ENCODE peak calls at places on chromosomes 16 and 17, in nine cellular contexts. J, T, D, K, Q, M, G, W and R are unnamed samples.

GRCh38 chr17:7021993-7022778 is 664 bp upstream of the BCL6B start:
- DNase-seq in M (peak; percentile 81), D (peak; percentile 92), T (peak; percentile 97), W (peak; percentile 91), K (peak; percentile 72), G (peak; percentile 78), Q (peak; percentile 85), J (peak; percentile 78), R (peak; percentile 88)

GRCh38 chr16:87507351-87508069 is 14.7 kb upstream of the ZCCHC14 start:
- DNase-seq in T (peak; percentile 26), M (no peak), W (no peak), K (no peak), J (no peak), Q (no peak), D (no peak), G (no peak), R (no peak)

GRCh38 chr17:44211281-44212265 is 7.9 kb downstream of the UBTF start:
- DNase-seq in G (no peak), T (no peak), M (no peak), K (no peak), D (no peak), Q (no peak), J (no peak), W (no peak), R (no peak)

GRCh38 chr16:52494145-52494544 is 52.8 kb downstream of the TOX3 start:
- DNase-seq in T (no peak), W (no peak), K (no peak), J (no peak), Q (no peak), G (no peak), D (no peak), M (no peak), R (no peak)

GRCh38 chr17:48259710-48260291 is 152.2 kb downstream of the SNX11 start:
- DNase-seq in D (no peak), W (no peak), J (no peak), K (no peak), Q (no peak), T (peak; percentile 62), G (peak; percentile 87), M (no peak), R (peak; percentile 26)

GRCh38 chr16:70681382-70682238 is 4.2 kb downstream of the MTSS2 start:
- DNase-seq in Q (peak; percentile 63), M (no peak), D (peak; percentile 51), K (no peak), G (no peak), J (no peak), T (no peak), W (no peak), R (no peak)

GRCh38 chr17:81991684-81992513 is 14.5 kb downstream of the ASPSCR1 start:
- DNase-seq in K (peak; percentile 93), J (peak; percentile 83), W (peak; percentile 87), D (peak; percentile 82), M (peak; percentile 96), T (peak; percentile 36), Q (peak; percentile 94), G (peak; percentile 50), R (peak; percentile 56)

GRCh38 chr16:87709677-87710076 is 56.1 kb downstream of the KLHDC4 start:
- DNase-seq in T (no peak), M (no peak), G (no peak), Q (no peak), D (no peak), K (no peak), W (no peak), J (no peak), R (no peak)

DNA sequence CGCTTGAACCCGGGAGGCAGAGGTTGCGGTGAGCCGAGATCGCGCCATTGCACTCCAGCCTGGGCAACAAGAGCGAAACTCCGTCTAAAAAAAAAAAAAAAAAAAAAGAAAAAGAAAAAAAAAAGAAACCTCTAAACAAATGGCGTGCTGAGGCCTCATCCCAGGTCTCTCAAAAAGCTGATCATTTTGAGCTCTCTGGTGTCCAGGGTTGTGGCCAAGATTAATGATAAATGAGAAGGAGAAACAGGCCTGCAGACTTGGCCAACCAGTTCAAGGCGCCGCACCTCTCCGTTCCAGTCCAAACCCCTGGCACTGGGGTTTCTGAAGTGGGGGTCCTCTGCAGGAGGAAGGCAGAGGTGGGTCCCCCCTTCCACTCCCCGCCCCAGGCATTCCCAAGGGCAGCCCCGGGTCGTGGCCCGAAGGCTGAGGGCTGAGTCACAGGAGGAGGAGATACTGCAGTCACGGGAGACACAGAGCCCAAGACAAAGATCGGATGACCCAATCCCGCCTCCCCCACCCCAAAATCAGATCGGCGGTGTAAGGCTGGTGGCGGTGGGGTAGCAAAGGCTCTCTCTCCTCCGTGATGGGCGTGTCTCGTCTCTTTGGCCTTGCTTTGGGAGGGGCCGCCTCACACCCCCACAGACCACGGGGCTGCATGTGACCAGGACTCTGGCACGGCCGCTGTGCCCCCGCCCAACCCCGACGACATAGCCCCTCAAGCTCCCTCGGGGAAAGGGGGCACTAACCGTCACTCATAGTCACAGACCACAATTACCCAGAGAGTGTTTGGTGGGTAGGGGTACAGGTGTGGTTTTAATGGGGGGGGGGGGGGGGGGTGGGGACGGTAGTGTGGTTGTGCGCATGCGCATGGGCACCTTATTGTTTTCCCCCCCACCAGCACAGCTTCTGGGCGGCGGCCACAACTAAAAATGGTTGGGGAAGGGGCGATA is 1.1 kb downstream of the VAT1 start:
- DNase-seq in T (peak; percentile 72), J (peak; percentile 78), M (peak; percentile 64), D (peak; percentile 82), Q (peak; percentile 68), K (peak; percentile 73), W (peak; percentile 93), G (peak; percentile 70), R (peak; percentile 78)
- TF ChIP-seq POLR2A in T (peak; percentile 55), J (peak; percentile 39), M (peak; percentile 18), D (peak; percentile 27), Q (no peak), K (no peak), W (no peak), G (peak; percentile 21), R (peak; percentile 16)

DNA sequence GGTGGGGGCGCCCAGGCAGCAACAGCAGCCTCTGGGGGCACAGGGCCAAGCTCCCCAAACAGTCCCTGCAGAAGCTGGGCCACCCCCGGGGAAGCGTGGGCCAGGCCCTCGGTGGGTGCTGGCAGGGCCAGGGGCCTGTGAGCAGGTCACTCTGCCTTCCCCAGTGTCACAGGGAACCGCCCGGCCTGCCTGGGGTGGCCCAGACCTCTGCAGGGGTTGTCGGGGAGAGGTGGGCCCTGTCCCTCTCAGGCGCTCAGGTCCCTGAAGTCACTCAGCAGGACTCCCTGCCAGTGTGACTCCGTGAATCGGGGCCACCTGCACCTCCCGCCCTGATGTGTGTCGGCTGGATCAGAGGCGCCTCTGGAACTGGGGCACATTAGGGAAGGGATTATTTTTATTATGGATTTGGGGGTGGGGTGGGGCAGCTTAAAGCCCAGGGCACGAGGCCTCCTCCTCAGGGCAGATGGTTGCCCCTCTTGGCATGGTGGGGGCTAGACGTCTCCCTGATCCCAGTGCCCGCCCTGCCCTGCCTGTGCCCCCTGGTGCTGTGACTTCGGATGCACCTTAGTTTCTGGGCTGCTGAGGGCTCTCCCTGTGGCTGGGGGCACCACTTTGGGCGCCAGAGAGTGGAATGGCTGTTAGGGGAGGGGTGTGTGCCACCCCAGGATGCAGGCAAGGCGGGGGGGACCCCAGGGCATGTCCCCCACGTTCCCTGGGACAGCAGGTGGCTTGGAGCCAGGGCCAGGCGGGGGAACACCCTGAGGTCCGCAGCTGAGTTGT is 1.2 kb upstream of the GNG13 start:
- DNase-seq in G (no peak), Q (no peak), W (no peak), M (no peak), J (no peak), K (no peak), T (no peak), D (no peak), R (no peak)
- TF ChIP-seq POLR2A in G (no peak), Q (no peak), W (no peak), M (no peak), J (no peak), K (no peak), T (no peak), D (no peak), R (peak; percentile 23)

GRCh38 chr17:76036497-76037380 is 9.6 kb upstream of the EVPL start:
- DNase-seq in K (no peak), T (no peak), G (no peak), M (no peak), J (no peak), W (peak; percentile 96), D (no peak), Q (no peak), R (no peak)
- TF ChIP-seq POLR2A in K (no peak), T (no peak), G (peak; percentile 8), M (no peak), J (no peak), W (no peak), D (no peak), Q (no peak), R (no peak)

GRCh38 chr17:80947200-80947940 is 44.3 kb upstream of the CHMP6 start:
- DNase-seq in J (no peak), G (no peak), Q (peak; percentile 35), W (peak; percentile 55), D (peak; percentile 46), M (peak; percentile 2), K (no peak), T (no peak), R (no peak)
- TF ChIP-seq POLR2A in J (no peak), G (no peak), Q (no peak), W (no peak), D (no peak), M (no peak), K (no peak), T (no peak), R (no peak)

GRCh38 chr17:71084219-71084618 is 914.9 kb downstream of the KCNJ2 start:
- DNase-seq in T (no peak), K (peak; percentile 51), W (no peak), M (peak; percentile 25), G (peak; percentile 63), Q (no peak), D (no peak), J (no peak), R (no peak)

GRCh38 chr17:71084838-71085237 is 915.5 kb downstream of the KCNJ2 start:
- DNase-seq in M (no peak), T (no peak), K (no peak), G (no peak), D (no peak), W (no peak), J (no peak), Q (no peak), R (no peak)

GRCh38 chr17:71081666-71082065 is 912.3 kb downstream of the KCNJ2 start:
- DNase-seq in D (no peak), Q (no peak), T (no peak), W (no peak), M (no peak), J (no peak), K (no peak), G (no peak), R (no peak)

GRCh38 chr17:71085238-71086033 is 916.1 kb downstream of the KCNJ2 start:
- DNase-seq in D (no peak), G (peak; percentile 47), W (no peak), T (no peak), M (peak; percentile 31), J (no peak), K (peak; percentile 8), Q (peak; percentile 53), R (peak; percentile 9)

DNA sequence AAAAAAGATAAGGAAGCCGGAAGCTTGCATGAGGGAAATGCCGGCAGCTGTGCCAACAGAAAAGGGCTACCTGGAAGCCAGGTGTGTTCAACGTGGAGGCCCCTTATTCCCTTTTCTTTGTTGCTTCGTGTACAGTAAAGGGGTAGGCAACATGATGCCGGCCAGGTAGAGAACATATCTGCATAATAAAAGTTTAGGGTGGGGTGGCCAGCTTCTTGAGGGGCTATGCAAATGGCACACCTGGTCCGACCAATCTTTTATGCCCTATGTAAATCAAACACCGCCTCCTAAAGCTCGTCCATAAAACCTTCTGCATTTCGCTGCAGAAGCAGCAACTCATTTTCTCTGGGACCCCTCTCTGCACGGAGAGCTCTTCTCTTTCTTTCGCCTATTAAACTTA is 911.6 kb downstream of the KCNJ2 start:
- DNase-seq in J (no peak), D (no peak), M (no peak), Q (no peak), T (no peak), G (no peak), W (no peak), K (no peak), R (no peak)
- TF ChIP-seq POLR2A in J (no peak), D (no peak), M (no peak), Q (no peak), T (no peak), G (no peak), W (no peak), K (no peak), R (no peak)